ENCODE peak calls at places on chromosomes 7 and 10, in four cellular contexts. M is coronary artery, C is psoas muscle, H is dorsolateral prefrontal cortex. G is an unnamed sample.

GRCh38 chr10:44822993-44823392 is 88.1 kb upstream of the TMEM72 start:
- DNase-seq in M (no peak), C (no peak), H (no peak), G (no peak)

GRCh38 chr7:3043544-3044395 is at the start of gene CARD11:
- DNase-seq in M (peak), C (no peak), H (no peak), G (no peak)

GRCh38 chr7:66301737-66302136 is 96.6 kb downstream of the TPST1 start:
- DNase-seq in M (no peak), C (no peak), H (no peak), G (no peak)

GRCh38 chr10:29130190-29130673 is 158.6 kb upstream of the LYZL1 start:
- DNase-seq in M (no peak), C (no peak), H (no peak), G (no peak)

GRCh38 chr7:138625084-138625848 is 75.9 kb downstream of the SVOPL start:
- DNase-seq in M (no peak), C (no peak), H (no peak), G (no peak)

GRCh38 chr10:87842220-87842641 is 21.1 kb downstream of the KLLN start:
- DNase-seq in M (no peak), C (no peak), H (no peak), G (no peak)

GRCh38 chr10:102642553-102643345 is 1.5 kb upstream of the TRIM8 start:
- DNase-seq in M (peak), C (peak), H (no peak), G (no peak)

GRCh38 chr10:5666324-5667220 is at the start of gene ASB13:
- DNase-seq in M (no peak), C (peak), H (peak), G (no peak)

GRCh38 chr10:14386202-14386593 is 55.5 kb upstream of the FRMD4A start:
- DNase-seq in M (no peak), C (no peak), H (no peak), G (no peak)

GRCh38 chr10:1461016-1461415 is 276.3 kb downstream of the ADARB2 start:
- DNase-seq in M (no peak), C (no peak), H (no peak), G (no peak)

GRCh38 chr7:117127585-117128168 is 174.4 kb downstream of the ST7 start:
- DNase-seq in M (no peak), C (no peak), H (no peak), G (no peak)

GRCh38 chr10:35251373-35252100 is 84.8 kb upstream of the CCNY start:
- DNase-seq in M (no peak), C (no peak), H (no peak), G (no peak)

GRCh38 chr7:47807126-47807525 is 141.1 kb downstream of the PKD1L1 start:
- DNase-seq in M (no peak), C (no peak), H (no peak), G (no peak)

GRCh38 chr7:134941185-134941900 is 45.0 kb upstream of the AGBL3 start:
- DNase-seq in M (no peak), C (no peak), H (no peak), G (no peak)

GRCh38 chr10:121864168-121864567 is 63.7 kb downstream of the ATE1 start:
- DNase-seq in M (no peak), C (no peak), H (no peak), G (no peak)

GRCh38 chr7:151940048-151940845 is 16.0 kb upstream of the GALNTL5 start:
- DNase-seq in M (no peak), C (peak), H (no peak), G (no peak)

GRCh38 chr7:149414745-149415390 is 46.0 kb downstream of the ZNF777 start:
- DNase-seq in M (no peak), C (peak), H (no peak), G (peak)

GRCh38 chr10:31799181-31799580 is 129.4 kb downstream of the ARHGAP12 start:
- DNase-seq in M (no peak), C (no peak), H (no peak), G (no peak)

GRCh38 chr10:91643700-91644099 is 10.8 kb upstream of the PPP1R3C start:
- DNase-seq in M (no peak), C (no peak), H (no peak), G (no peak)

GRCh38 chr7:2260820-2261219 is 18.8 kb downstream of the NUDT1 start:
- DNase-seq in M (no peak), C (no peak), H (no peak), G (no peak)

GRCh38 chr7:99362801-99363200 is 11.7 kb upstream of the ARPC1B start:
- DNase-seq in M (no peak), C (no peak), H (no peak), G (no peak)

DNA sequence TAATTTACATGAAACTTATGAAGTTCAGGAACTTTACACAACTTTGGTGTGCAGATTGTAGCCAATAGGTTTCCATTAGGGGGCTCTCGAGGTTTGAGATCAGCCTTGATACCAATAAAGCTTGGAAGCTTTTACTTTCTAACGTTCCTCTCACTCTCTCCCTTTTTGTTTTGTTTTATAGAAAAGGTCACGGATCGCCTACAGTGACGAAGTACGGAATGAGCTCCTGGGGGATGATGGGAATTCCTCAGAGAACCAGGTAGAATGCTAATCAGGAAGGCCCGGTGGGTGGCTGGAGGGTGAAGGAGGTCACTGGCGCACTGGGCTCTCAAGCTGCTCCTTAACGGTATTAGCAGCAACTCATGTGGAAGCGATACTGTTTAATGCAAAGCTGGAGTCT is 79.9 kb downstream of the VTI1A start:
- DNase-seq in M (no peak), C (no peak), H (no peak), G (no peak)
- TF ChIP-seq CTCF in M (no peak), C (no peak), H (peak), G (no peak)

GRCh38 chr10:103919648-103920025 is 1.7 kb upstream of the STN1 start:
- DNase-seq in M (no peak), C (no peak), H (no peak), G (no peak)

GRCh38 chr10:103922659-103923058 is 4.7 kb upstream of the STN1 start:
- DNase-seq in M (no peak), C (no peak), H (no peak), G (no peak)

GRCh38 chr10:103923502-103923901 is 5.5 kb upstream of the STN1 start:
- DNase-seq in M (no peak), C (no peak), H (no peak), G (no peak)

GRCh38 chr10:103921248-103921647 is 3.3 kb upstream of the STN1 start:
- DNase-seq in M (no peak), C (no peak), H (no peak), G (no peak)

GRCh38 chr10:103921750-103922195 is 3.8 kb upstream of the STN1 start:
- DNase-seq in M (no peak), C (no peak), H (peak), G (no peak)
- TF ChIP-seq CTCF in M (no peak), C (no peak), H (peak), G (no peak)

DNA sequence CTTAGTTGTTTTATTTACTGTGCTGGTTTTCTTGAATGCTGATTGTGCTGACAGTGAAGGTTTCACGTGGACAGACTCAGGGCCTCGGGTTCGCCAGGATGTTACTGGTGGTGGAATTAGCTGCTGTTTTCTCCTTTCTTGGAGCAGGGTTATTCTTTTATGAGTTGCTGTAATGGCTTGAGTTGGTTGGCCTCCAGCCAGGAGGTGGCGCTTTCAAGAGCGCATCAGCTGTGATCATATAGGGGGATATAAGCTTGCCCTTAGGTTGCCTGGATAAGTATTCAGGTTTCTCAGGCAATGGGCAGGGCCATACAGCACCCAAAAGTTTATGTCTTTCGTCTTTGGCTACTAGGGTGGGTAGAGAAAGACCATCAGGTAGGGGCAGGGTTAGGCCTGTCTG is 741.3 kb downstream of the PHTF2 start:
- DNase-seq in M (no peak), C (no peak), H (no peak), G (no peak)
- TF ChIP-seq CTCF in M (no peak), C (no peak), H (no peak), G (no peak)

GRCh38 chr10:129589546-129589945 is 122.5 kb downstream of the MGMT start:
- DNase-seq in M (no peak), C (no peak), H (no peak), G (no peak)

GRCh38 chr10:129583831-129584230 is 116.8 kb downstream of the MGMT start:
- DNase-seq in M (no peak), C (no peak), H (no peak), G (no peak)

GRCh38 chr10:129581836-129582235 is 114.8 kb downstream of the MGMT start:
- DNase-seq in M (no peak), C (no peak), H (no peak), G (no peak)

DNA sequence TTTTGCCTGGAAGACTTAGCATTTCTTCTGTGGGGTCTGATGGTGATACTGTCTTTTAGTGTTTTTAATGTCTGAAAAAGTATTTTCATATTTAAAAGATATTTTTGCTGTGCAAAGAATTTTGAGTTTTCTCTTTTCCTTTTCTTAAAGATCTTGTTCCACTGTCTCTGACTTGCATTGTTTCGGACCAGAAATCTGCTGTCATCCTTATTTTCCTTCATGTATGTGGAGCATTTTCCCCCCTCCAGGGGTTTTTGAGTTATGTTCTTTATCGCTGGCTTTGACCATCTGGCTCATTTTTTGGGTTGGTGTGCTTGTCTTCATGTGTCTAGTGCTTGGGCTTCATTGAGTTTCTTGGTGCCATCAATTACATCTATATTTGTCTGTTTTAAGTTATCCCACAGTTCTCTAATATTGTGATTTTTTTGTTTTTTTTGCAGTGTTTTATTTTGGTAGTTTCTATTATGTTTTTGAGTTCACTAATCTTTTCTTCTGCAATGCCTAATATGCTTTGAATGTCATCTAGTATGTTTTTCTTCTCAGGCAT is 119.9 kb downstream of the MGMT start:
- DNase-seq in M (no peak), C (no peak), H (no peak), G (no peak)
- TF ChIP-seq CTCF in M (no peak), C (no peak), H (no peak), G (no peak)

GRCh38 chr7:105583061-105583460 is 1.8 kb upstream of the EFCAB10 start:
- DNase-seq in M (no peak), C (no peak), H (no peak), G (no peak)

GRCh38 chr7:105578496-105578895 is 2.8 kb downstream of the EFCAB10 start:
- DNase-seq in M (no peak), C (no peak), H (no peak), G (no peak)

GRCh38 chr7:105580022-105580740 is 1.1 kb downstream of the EFCAB10 start:
- DNase-seq in M (no peak), C (no peak), H (no peak), G (no peak)

GRCh38 chr7:105584165-105584564 is 2.9 kb upstream of the EFCAB10 start:
- DNase-seq in M (no peak), C (no peak), H (no peak), G (no peak)

GRCh38 chr7:105581066-105581811 is at the start of gene EFCAB10:
- DNase-seq in M (no peak), C (peak), H (peak), G (peak)
- TF ChIP-seq CTCF in M (no peak), C (no peak), H (no peak), G (peak)

GRCh38 chr7:485188-486081 is 34.2 kb downstream of the PDGFA start:
- DNase-seq in M (no peak), C (peak), H (no peak), G (no peak)
- TF ChIP-seq CTCF in M (no peak), C (no peak), H (no peak), G (no peak)

DNA sequence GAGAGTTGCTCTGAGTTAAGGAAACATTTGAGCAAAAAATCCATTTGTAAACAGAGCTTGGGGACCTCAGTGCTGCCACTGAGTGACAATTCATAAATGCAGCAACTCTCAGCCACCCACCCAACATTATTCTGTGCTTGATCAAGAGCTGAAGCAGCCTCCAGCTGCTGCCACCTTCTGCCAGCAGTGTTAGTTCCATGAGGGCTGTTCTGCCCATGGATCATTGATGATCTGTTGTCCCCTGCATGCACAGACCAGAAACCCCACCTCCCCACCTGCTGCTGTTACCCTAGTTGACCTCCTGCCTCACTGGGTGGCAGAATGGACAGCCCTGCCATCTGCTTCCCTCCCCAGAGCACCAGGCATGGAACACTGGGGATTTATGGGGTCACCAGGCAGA is 305.4 kb downstream of the KCNMA1 start:
- DNase-seq in M (no peak), C (no peak), H (no peak), G (no peak)
- TF ChIP-seq CTCF in M (no peak), C (no peak), H (no peak), G (no peak)

G was measured in type B pancreatic cell.